ENCODE peak calls at places on chromosomes 13 and 19, in eight cellular contexts. One of them, this sample, is unnamed.

GRCh38 chr19:41226053-41226873 is 7.2 kb downstream of the AXL start:
- DNase-seq in NCI-H748 treated with DMSO at 0.1 percent for 48 hours: no peak
- DNase-seq in lower leg skin: no peak
- DNase-seq in heart right ventricle: peak; percentile 76
- DNase-seq in activated CD4-positive, alpha-beta T cell treated with anti-CD3 and anti-CD28 coated beads for 4 hours: peak; percentile 39
- DNase-seq in activated gamma-delta T cell treated with anti-CD3 and anti-CD28 coated beads, Interleukin-2, amount 50 U/mL, for 16 hours: no peak
- DNase-seq in NCI-H1048: no peak
- DNase-seq in head of caudate nucleus: peak; percentile 65
- DNase-seq in this sample: no peak

GRCh38 chr19:42547927-42548326 is 19.6 kb upstream of the CEACAM1 start:
- DNase-seq in NCI-H748 treated with DMSO at 0.1 percent for 48 hours: no peak
- DNase-seq in lower leg skin: no peak
- DNase-seq in heart right ventricle: no peak
- DNase-seq in activated CD4-positive, alpha-beta T cell treated with anti-CD3 and anti-CD28 coated beads for 4 hours: no peak
- DNase-seq in activated gamma-delta T cell treated with anti-CD3 and anti-CD28 coated beads, Interleukin-2, amount 50 U/mL, for 16 hours: no peak
- DNase-seq in NCI-H1048: no peak
- DNase-seq in head of caudate nucleus: no peak
- DNase-seq in this sample: no peak

GRCh38 chr19:45468159-45468651 is 409 bp downstream of the FOSB start:
- DNase-seq in NCI-H748 treated with DMSO at 0.1 percent for 48 hours: no peak
- DNase-seq in lower leg skin: no peak
- DNase-seq in heart right ventricle: no peak
- DNase-seq in activated CD4-positive, alpha-beta T cell treated with anti-CD3 and anti-CD28 coated beads for 4 hours: peak; percentile 55
- DNase-seq in activated gamma-delta T cell treated with anti-CD3 and anti-CD28 coated beads, Interleukin-2, amount 50 U/mL, for 16 hours: no peak
- DNase-seq in NCI-H1048: no peak
- DNase-seq in head of caudate nucleus: no peak
- DNase-seq in this sample: no peak

GRCh38 chr13:48165063-48165462 is 67.9 kb upstream of the ITM2B start:
- DNase-seq in NCI-H748 treated with DMSO at 0.1 percent for 48 hours: no peak
- DNase-seq in lower leg skin: no peak
- DNase-seq in heart right ventricle: no peak
- DNase-seq in activated CD4-positive, alpha-beta T cell treated with anti-CD3 and anti-CD28 coated beads for 4 hours: no peak
- DNase-seq in activated gamma-delta T cell treated with anti-CD3 and anti-CD28 coated beads, Interleukin-2, amount 50 U/mL, for 16 hours: no peak
- DNase-seq in NCI-H1048: no peak
- DNase-seq in head of caudate nucleus: no peak
- DNase-seq in this sample: no peak

GRCh38 chr13:78652651-78653050 is 6.3 kb downstream of the OBI1 start:
- DNase-seq in NCI-H748 treated with DMSO at 0.1 percent for 48 hours: no peak
- DNase-seq in lower leg skin: no peak
- DNase-seq in heart right ventricle: no peak
- DNase-seq in activated CD4-positive, alpha-beta T cell treated with anti-CD3 and anti-CD28 coated beads for 4 hours: no peak
- DNase-seq in activated gamma-delta T cell treated with anti-CD3 and anti-CD28 coated beads, Interleukin-2, amount 50 U/mL, for 16 hours: no peak
- DNase-seq in NCI-H1048: no peak
- DNase-seq in head of caudate nucleus: no peak
- DNase-seq in this sample: no peak

GRCh38 chr13:40534456-40534855 is 132.0 kb downstream of the FOXO1 start:
- DNase-seq in NCI-H748 treated with DMSO at 0.1 percent for 48 hours: no peak
- DNase-seq in lower leg skin: no peak
- DNase-seq in heart right ventricle: no peak
- DNase-seq in activated CD4-positive, alpha-beta T cell treated with anti-CD3 and anti-CD28 coated beads for 4 hours: no peak
- DNase-seq in activated gamma-delta T cell treated with anti-CD3 and anti-CD28 coated beads, Interleukin-2, amount 50 U/mL, for 16 hours: no peak
- DNase-seq in NCI-H1048: no peak
- DNase-seq in head of caudate nucleus: no peak
- DNase-seq in this sample: no peak

GRCh38 chr13:91493442-91493841 is 95.0 kb downstream of the GPC5 start:
- DNase-seq in NCI-H748 treated with DMSO at 0.1 percent for 48 hours: no peak
- DNase-seq in lower leg skin: no peak
- DNase-seq in heart right ventricle: no peak
- DNase-seq in activated CD4-positive, alpha-beta T cell treated with anti-CD3 and anti-CD28 coated beads for 4 hours: no peak
- DNase-seq in activated gamma-delta T cell treated with anti-CD3 and anti-CD28 coated beads, Interleukin-2, amount 50 U/mL, for 16 hours: no peak
- DNase-seq in NCI-H1048: no peak
- DNase-seq in head of caudate nucleus: no peak
- DNase-seq in this sample: no peak

GRCh38 chr19:58325623-58326022 is 1.2 kb upstream of the ZSCAN22 start:
- DNase-seq in NCI-H748 treated with DMSO at 0.1 percent for 48 hours: peak; percentile 15
- DNase-seq in lower leg skin: no peak
- DNase-seq in heart right ventricle: no peak
- DNase-seq in activated CD4-positive, alpha-beta T cell treated with anti-CD3 and anti-CD28 coated beads for 4 hours: no peak
- DNase-seq in activated gamma-delta T cell treated with anti-CD3 and anti-CD28 coated beads, Interleukin-2, amount 50 U/mL, for 16 hours: no peak
- DNase-seq in NCI-H1048: no peak
- DNase-seq in head of caudate nucleus: no peak
- DNase-seq in this sample: no peak

GRCh38 chr13:94195715-94196114 is 283.8 kb downstream of the DCT start:
- DNase-seq in NCI-H748 treated with DMSO at 0.1 percent for 48 hours: no peak
- DNase-seq in lower leg skin: no peak
- DNase-seq in heart right ventricle: no peak
- DNase-seq in activated CD4-positive, alpha-beta T cell treated with anti-CD3 and anti-CD28 coated beads for 4 hours: no peak
- DNase-seq in activated gamma-delta T cell treated with anti-CD3 and anti-CD28 coated beads, Interleukin-2, amount 50 U/mL, for 16 hours: no peak
- DNase-seq in NCI-H1048: no peak
- DNase-seq in head of caudate nucleus: no peak
- DNase-seq in this sample: no peak

GRCh38 chr19:50190439-50190891 is 13.0 kb upstream of the MYH14 start:
- DNase-seq in NCI-H748 treated with DMSO at 0.1 percent for 48 hours: no peak
- DNase-seq in lower leg skin: no peak
- DNase-seq in heart right ventricle: no peak
- DNase-seq in activated CD4-positive, alpha-beta T cell treated with anti-CD3 and anti-CD28 coated beads for 4 hours: no peak
- DNase-seq in activated gamma-delta T cell treated with anti-CD3 and anti-CD28 coated beads, Interleukin-2, amount 50 U/mL, for 16 hours: no peak
- DNase-seq in NCI-H1048: no peak
- DNase-seq in head of caudate nucleus: no peak
- DNase-seq in this sample: no peak

GRCh38 chr19:57903298-57904174 is 12.9 kb downstream of the ZNF417 start:
- DNase-seq in NCI-H748 treated with DMSO at 0.1 percent for 48 hours: peak; percentile 43
- DNase-seq in lower leg skin: no peak
- DNase-seq in heart right ventricle: no peak
- DNase-seq in activated CD4-positive, alpha-beta T cell treated with anti-CD3 and anti-CD28 coated beads for 4 hours: no peak
- DNase-seq in activated gamma-delta T cell treated with anti-CD3 and anti-CD28 coated beads, Interleukin-2, amount 50 U/mL, for 16 hours: no peak
- DNase-seq in NCI-H1048: no peak
- DNase-seq in head of caudate nucleus: no peak
- DNase-seq in this sample: no peak

GRCh38 chr13:33798023-33798422 is 19.9 kb upstream of the RFC3 start:
- DNase-seq in NCI-H748 treated with DMSO at 0.1 percent for 48 hours: no peak
- DNase-seq in lower leg skin: no peak
- DNase-seq in heart right ventricle: no peak
- DNase-seq in activated CD4-positive, alpha-beta T cell treated with anti-CD3 and anti-CD28 coated beads for 4 hours: no peak
- DNase-seq in activated gamma-delta T cell treated with anti-CD3 and anti-CD28 coated beads, Interleukin-2, amount 50 U/mL, for 16 hours: no peak
- DNase-seq in NCI-H1048: no peak
- DNase-seq in head of caudate nucleus: no peak
- DNase-seq in this sample: no peak

GRCh38 chr13:106580551-106580950 is 12.6 kb upstream of the ARGLU1 start:
- DNase-seq in NCI-H748 treated with DMSO at 0.1 percent for 48 hours: no peak
- DNase-seq in lower leg skin: no peak
- DNase-seq in heart right ventricle: no peak
- DNase-seq in activated CD4-positive, alpha-beta T cell treated with anti-CD3 and anti-CD28 coated beads for 4 hours: no peak
- DNase-seq in activated gamma-delta T cell treated with anti-CD3 and anti-CD28 coated beads, Interleukin-2, amount 50 U/mL, for 16 hours: no peak
- DNase-seq in NCI-H1048: no peak
- DNase-seq in head of caudate nucleus: no peak
- DNase-seq in this sample: no peak

This sample was measured in NCI-H345.